ENCODE peak calls at places on chromosomes 13 and 19, in nine cellular contexts. One of them, this sample, is unnamed.

GRCh38 chr13:108534728-108535127 is 94.7 kb upstream of the MYO16 start:
- DNase-seq in OCI-M1: no peak
- DNase-seq in T-helper 1 cell: no peak
- DNase-seq in GOT3: no peak
- DNase-seq in pulmonary artery endothelial cell: no peak
- DNase-seq in iris pigment epithelial cell: no peak
- DNase-seq in activated naive CD4-positive, alpha-beta T cell treated with anti-CD3 and anti-CD28 coated beads, Interleukin-2, amount 50 U/mL, for 16 hours: no peak
- DNase-seq in lower leg skin: no peak
- DNase-seq in suprapubic skin: no peak
- DNase-seq in this sample: no peak

GRCh38 chr19:56211718-56212117 is 9.6 kb downstream of the ZSCAN5C start:
- DNase-seq in OCI-M1: no peak
- DNase-seq in T-helper 1 cell: no peak
- DNase-seq in GOT3: no peak
- DNase-seq in pulmonary artery endothelial cell: no peak
- DNase-seq in iris pigment epithelial cell: no peak
- DNase-seq in activated naive CD4-positive, alpha-beta T cell treated with anti-CD3 and anti-CD28 coated beads, Interleukin-2, amount 50 U/mL, for 16 hours: no peak
- DNase-seq in lower leg skin: no peak
- DNase-seq in suprapubic skin: no peak
- DNase-seq in this sample: no peak

GRCh38 chr13:114113961-114114360 is 18.5 kb downstream of the RASA3 start:
- DNase-seq in OCI-M1: no peak
- DNase-seq in T-helper 1 cell: no peak
- DNase-seq in GOT3: no peak
- DNase-seq in pulmonary artery endothelial cell: no peak
- DNase-seq in iris pigment epithelial cell: no peak
- DNase-seq in activated naive CD4-positive, alpha-beta T cell treated with anti-CD3 and anti-CD28 coated beads, Interleukin-2, amount 50 U/mL, for 16 hours: peak
- DNase-seq in lower leg skin: no peak
- DNase-seq in suprapubic skin: no peak
- DNase-seq in this sample: no peak

GRCh38 chr19:9847087-9847671 is 12.1 kb downstream of the PIN1 start:
- DNase-seq in OCI-M1: peak
- DNase-seq in T-helper 1 cell: no peak
- DNase-seq in GOT3: peak
- DNase-seq in pulmonary artery endothelial cell: peak
- DNase-seq in iris pigment epithelial cell: peak
- DNase-seq in activated naive CD4-positive, alpha-beta T cell treated with anti-CD3 and anti-CD28 coated beads, Interleukin-2, amount 50 U/mL, for 16 hours: peak
- DNase-seq in lower leg skin: peak
- DNase-seq in suprapubic skin: no peak
- DNase-seq in this sample: peak

GRCh38 chr13:28658539-28658795 is 463 bp upstream of the POMP start:
- DNase-seq in OCI-M1: no peak
- DNase-seq in T-helper 1 cell: no peak
- DNase-seq in GOT3: no peak
- DNase-seq in pulmonary artery endothelial cell: no peak
- DNase-seq in iris pigment epithelial cell: no peak
- DNase-seq in activated naive CD4-positive, alpha-beta T cell treated with anti-CD3 and anti-CD28 coated beads, Interleukin-2, amount 50 U/mL, for 16 hours: no peak
- DNase-seq in lower leg skin: no peak
- DNase-seq in suprapubic skin: no peak
- DNase-seq in this sample: no peak

GRCh38 chr19:1811472-1811894 is 593 bp downstream of the ATP8B3 start:
- DNase-seq in OCI-M1: peak
- DNase-seq in T-helper 1 cell: no peak
- DNase-seq in GOT3: no peak
- DNase-seq in pulmonary artery endothelial cell: no peak
- DNase-seq in iris pigment epithelial cell: peak
- DNase-seq in activated naive CD4-positive, alpha-beta T cell treated with anti-CD3 and anti-CD28 coated beads, Interleukin-2, amount 50 U/mL, for 16 hours: peak
- DNase-seq in lower leg skin: peak
- DNase-seq in suprapubic skin: peak
- DNase-seq in this sample: peak

GRCh38 chr19:28898279-28898678 is 314.7 kb downstream of the UQCRFS1 start:
- DNase-seq in OCI-M1: no peak
- DNase-seq in T-helper 1 cell: no peak
- DNase-seq in GOT3: no peak
- DNase-seq in pulmonary artery endothelial cell: no peak
- DNase-seq in iris pigment epithelial cell: no peak
- DNase-seq in activated naive CD4-positive, alpha-beta T cell treated with anti-CD3 and anti-CD28 coated beads, Interleukin-2, amount 50 U/mL, for 16 hours: no peak
- DNase-seq in lower leg skin: no peak
- DNase-seq in suprapubic skin: no peak
- DNase-seq in this sample: peak

GRCh38 chr13:20294497-20294896 is 62.4 kb upstream of the GJB6 start:
- DNase-seq in OCI-M1: no peak
- DNase-seq in T-helper 1 cell: no peak
- DNase-seq in GOT3: no peak
- DNase-seq in pulmonary artery endothelial cell: no peak
- DNase-seq in iris pigment epithelial cell: no peak
- DNase-seq in activated naive CD4-positive, alpha-beta T cell treated with anti-CD3 and anti-CD28 coated beads, Interleukin-2, amount 50 U/mL, for 16 hours: no peak
- DNase-seq in lower leg skin: no peak
- DNase-seq in suprapubic skin: no peak
- DNase-seq in this sample: no peak

GRCh38 chr19:12244370-12244769 is 50.3 kb downstream of the ZNF44 start:
- DNase-seq in OCI-M1: peak
- DNase-seq in T-helper 1 cell: no peak
- DNase-seq in GOT3: no peak
- DNase-seq in pulmonary artery endothelial cell: no peak
- DNase-seq in iris pigment epithelial cell: no peak
- DNase-seq in activated naive CD4-positive, alpha-beta T cell treated with anti-CD3 and anti-CD28 coated beads, Interleukin-2, amount 50 U/mL, for 16 hours: no peak
- DNase-seq in lower leg skin: no peak
- DNase-seq in suprapubic skin: no peak
- DNase-seq in this sample: peak

GRCh38 chr19:43439183-43440063 is 24.7 kb downstream of the TEX101 start:
- DNase-seq in OCI-M1: no peak
- DNase-seq in T-helper 1 cell: peak
- DNase-seq in GOT3: no peak
- DNase-seq in pulmonary artery endothelial cell: no peak
- DNase-seq in iris pigment epithelial cell: no peak
- DNase-seq in activated naive CD4-positive, alpha-beta T cell treated with anti-CD3 and anti-CD28 coated beads, Interleukin-2, amount 50 U/mL, for 16 hours: no peak
- DNase-seq in lower leg skin: no peak
- DNase-seq in suprapubic skin: no peak
- DNase-seq in this sample: peak